ENCODE peak calls at places on chromosomes 11 and 22, in nine cellular contexts. Q, Z, F, D, U, O, S, P and I are unnamed samples.

GRCh38 chr11:66131937-66132632 is 62.0 kb downstream of the PACS1 start:
- DNase-seq in U (no peak), Z (no peak), Q (no peak), S (no peak), O (no peak), F (no peak), D (no peak), P (no peak), I (no peak)

GRCh38 chr11:14789879-14790484 is 102.0 kb downstream of the CYP2R1 start:
- DNase-seq in Z (peak), F (peak), O (no peak), S (no peak), D (no peak), U (peak), P (no peak), Q (no peak), I (no peak)

GRCh38 chr22:47192106-47192650 is 429.7 kb downstream of the TBC1D22A start:
- DNase-seq in S (peak), Q (no peak), O (no peak), U (no peak), F (no peak), D (no peak), Z (no peak), P (no peak), I (peak)

GRCh38 chr22:40345801-40346177 is 511 bp upstream of the ADSL start:
- DNase-seq in D (peak), Q (peak), P (peak), U (no peak), S (peak), F (peak), Z (peak), O (no peak), I (no peak)

GRCh38 chr22:48758021-48758561 is 1069.6 kb downstream of the BRD1 start:
- DNase-seq in S (peak), Z (no peak), P (no peak), U (no peak), D (no peak), F (no peak), O (no peak), Q (no peak), I (peak)

GRCh38 chr11:15145635-15146034 is 30.9 kb downstream of the INSC start:
- DNase-seq in D (no peak), S (no peak), F (peak), U (no peak), Z (no peak), P (no peak), O (no peak), Q (no peak), I (no peak)

GRCh38 chr11:125626381-125626950 is 1.5 kb downstream of the CHEK1 start:
- DNase-seq in S (no peak), D (no peak), O (no peak), Z (peak), Q (no peak), U (peak), P (no peak), F (no peak), I (no peak)

GRCh38 chr22:29331658-29332300 is 16.3 kb upstream of the RASL10A start:
- DNase-seq in Q (no peak), Z (no peak), O (no peak), P (no peak), S (no peak), D (no peak), U (no peak), F (no peak), I (no peak)

GRCh38 chr11:21511835-21512440 is 680.9 kb upstream of the ANO5 start:
- DNase-seq in F (peak), P (peak), Z (peak), U (no peak), O (no peak), S (no peak), D (peak), Q (no peak), I (no peak)

GRCh38 chr11:95911369-95911759 is 12.5 kb downstream of the MTMR2 start:
- DNase-seq in U (no peak), S (no peak), F (no peak), O (no peak), Q (no peak), Z (no peak), P (no peak), D (no peak), I (no peak)

GRCh38 chr11:86938900-86939880 is 16.0 kb downstream of the FZD4 start:
- DNase-seq in O (no peak), Q (no peak), Z (peak), D (peak), S (no peak), U (peak), F (peak), P (peak), I (no peak)

GRCh38 chr11:44790211-44790610 is 63.4 kb downstream of the TSPAN18 start:
- DNase-seq in Q (no peak), P (no peak), U (no peak), Z (no peak), O (no peak), D (no peak), S (no peak), F (no peak), I (no peak)

GRCh38 chr11:26286472-26287066 is 45.4 kb upstream of the ANO3 start:
- DNase-seq in U (peak), O (no peak), S (no peak), Z (no peak), D (peak), F (peak), P (peak), Q (no peak), I (no peak)

GRCh38 chr11:40403321-40403720 is 1056.1 kb downstream of the LRRC4C start:
- DNase-seq in P (no peak), Z (no peak), O (no peak), U (peak), F (peak), Q (no peak), D (no peak), S (no peak), I (no peak)

GRCh38 chr11:41534861-41535260 is 75.4 kb upstream of the LRRC4C start:
- DNase-seq in F (peak), Z (peak), P (no peak), S (no peak), U (no peak), O (no peak), Q (no peak), D (peak), I (no peak)

GRCh38 chr11:2216400-2217064 is 44.9 kb upstream of the TH start:
- DNase-seq in Q (no peak), O (no peak), U (no peak), F (no peak), D (no peak), Z (no peak), P (no peak), S (peak), I (no peak)

GRCh38 chr11:13030857-13031256 is 21.7 kb downstream of the RASSF10 start:
- DNase-seq in P (no peak), U (no peak), O (no peak), Q (peak), D (no peak), S (no peak), F (no peak), Z (no peak), I (no peak)

GRCh38 chr22:19169002-19169946 is 9.3 kb downstream of the SLC25A1 start:
- DNase-seq in Z (no peak), O (no peak), Q (peak), F (no peak), U (no peak), P (no peak), S (no peak), D (no peak), I (no peak)

GRCh38 chr11:65491614-65492386 is 7.0 kb upstream of the MALAT1 start:
- DNase-seq in S (no peak), F (peak), U (peak), O (no peak), Q (peak), Z (no peak), D (peak), P (no peak), I (peak)

GRCh38 chr11:131392528-131393255 is 22.3 kb downstream of the NTM start:
- DNase-seq in O (no peak), Z (no peak), Q (no peak), S (no peak), D (no peak), P (no peak), U (no peak), F (peak), I (no peak)

GRCh38 chr11:134024420-134025085 is 44.3 kb upstream of the JAM3 start:
- DNase-seq in O (no peak), Q (no peak), F (peak), U (peak), D (peak), Z (no peak), S (no peak), P (peak), I (no peak)

GRCh38 chr22:50269573-50270301 is 443 bp downstream of the MAPK11 start:
- DNase-seq in P (no peak), U (peak), D (no peak), F (peak), O (no peak), Q (no peak), S (peak), Z (no peak), I (no peak)

GRCh38 chr11:101442171-101442570 is 141.6 kb downstream of the TRPC6 start:
- DNase-seq in U (peak), F (peak), D (peak), Z (no peak), O (no peak), S (no peak), P (no peak), Q (no peak), I (no peak)

GRCh38 chr22:39530692-39531331 is 1.7 kb downstream of the RPS19BP1 start:
- DNase-seq in D (no peak), P (peak), F (peak), O (no peak), U (peak), Z (peak), Q (peak), S (no peak), I (no peak)

GRCh38 chr11:106399075-106399500 is 321.6 kb downstream of the AASDHPPT start:
- DNase-seq in Z (no peak), D (peak), S (no peak), P (peak), F (peak), Q (no peak), O (peak), U (peak), I (peak)

GRCh38 chr22:48860557-48860956 is 967.1 kb downstream of the BRD1 start:
- DNase-seq in Q (peak), O (no peak), D (no peak), P (no peak), Z (no peak), S (no peak), U (no peak), F (no peak), I (no peak)

GRCh38 chr22:46446799-46447198 is 90.6 kb downstream of the CELSR1 start:
- DNase-seq in U (no peak), Z (no peak), F (no peak), O (no peak), P (no peak), D (no peak), S (no peak), Q (no peak), I (no peak)

GRCh38 chr22:19779685-19780268 is 19.2 kb downstream of the TBX1 start:
- DNase-seq in Q (peak), U (peak), Z (no peak), O (no peak), F (no peak), P (no peak), D (no peak), S (no peak), I (no peak)

GRCh38 chr22:19942071-19942885 is 660 bp upstream of the TXNRD2 start:
- DNase-seq in S (no peak), O (no peak), D (no peak), F (no peak), U (peak), Z (peak), Q (peak), P (no peak), I (peak)

GRCh38 chr22:23685205-23685784 is 5.5 kb upstream of the RGL4 start:
- DNase-seq in U (peak), Z (no peak), F (no peak), Q (no peak), S (no peak), P (peak), D (peak), O (no peak), I (no peak)

GRCh38 chr11:45390407-45390806 is 104.3 kb upstream of the SYT13 start:
- DNase-seq in O (no peak), D (no peak), Z (no peak), F (no peak), S (no peak), Q (no peak), P (no peak), U (no peak), I (no peak)

GRCh38 chr11:118607401-118608267 is at the start of gene PHLDB1:
- DNase-seq in S (peak), F (peak), P (peak), D (peak), U (peak), Q (peak), O (no peak), Z (no peak), I (peak)

GRCh38 chr11:123065634-123066033 is 3.7 kb upstream of the HSPA8 start:
- DNase-seq in Q (no peak), Z (no peak), P (no peak), S (no peak), U (peak), O (peak), D (no peak), F (peak), I (no peak)

GRCh38 chr11:31236052-31236652 is 133.4 kb downstream of the DCDC1 start:
- DNase-seq in Q (no peak), P (peak), D (peak), S (no peak), U (no peak), F (peak), O (no peak), Z (peak), I (no peak)

GRCh38 chr11:65132988-65133700 is 1.2 kb downstream of the SYVN1 start:
- DNase-seq in Q (peak), U (no peak), D (peak), O (no peak), Z (peak), P (peak), F (peak), S (no peak), I (no peak)

GRCh38 chr11:86669424-86669823 is 3.0 kb downstream of the ME3 start:
- DNase-seq in F (no peak), Q (no peak), U (no peak), P (no peak), O (no peak), S (no peak), Z (no peak), D (no peak), I (no peak)

GRCh38 chr22:46390652-46391301 is 55.3 kb downstream of the TRMU start:
- DNase-seq in D (peak), Z (no peak), F (peak), S (no peak), U (peak), O (peak), P (peak), Q (peak), I (peak)

GRCh38 chr22:36197065-36197440 is 4.6 kb downstream of the APOL4 start:
- DNase-seq in O (no peak), F (no peak), Q (no peak), S (no peak), D (no peak), Z (peak), U (peak), P (no peak), I (no peak)

GRCh38 chr11:68309621-68310185 is 2.7 kb upstream of the LRP5 start:
- DNase-seq in Z (no peak), Q (no peak), P (no peak), O (no peak), S (no peak), F (no peak), U (peak), D (no peak), I (no peak)

DNA sequence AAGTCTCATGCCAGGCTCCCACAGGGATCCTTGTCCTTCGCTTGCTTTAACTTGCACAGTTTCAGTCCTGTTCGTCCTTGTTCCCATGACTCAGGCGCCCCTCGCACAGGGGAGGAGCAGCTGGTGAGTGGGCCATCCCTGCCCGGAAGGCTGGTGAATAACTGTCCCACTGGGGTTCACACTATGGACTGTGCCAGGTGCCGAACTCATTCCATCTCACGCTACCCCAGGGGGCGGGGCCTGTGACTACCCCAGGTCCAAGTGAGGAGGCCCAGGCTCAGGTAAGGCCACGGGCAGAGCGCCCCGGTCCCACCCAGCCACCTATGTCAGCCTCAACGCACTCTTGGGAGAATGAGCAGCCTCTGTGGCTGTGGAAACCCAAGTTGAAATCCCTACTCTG is 7.2 kb upstream of the CARD10 start:
- DNase-seq in Z (no peak), S (no peak), F (no peak), P (no peak), O (no peak), U (no peak), D (peak), Q (peak), I (no peak)
- H3K27ac ChIP-seq in Z (no peak), S (no peak), F (peak), P (peak), O (no peak), U (no peak), D (peak), Q (no peak), I (no peak)

DNA sequence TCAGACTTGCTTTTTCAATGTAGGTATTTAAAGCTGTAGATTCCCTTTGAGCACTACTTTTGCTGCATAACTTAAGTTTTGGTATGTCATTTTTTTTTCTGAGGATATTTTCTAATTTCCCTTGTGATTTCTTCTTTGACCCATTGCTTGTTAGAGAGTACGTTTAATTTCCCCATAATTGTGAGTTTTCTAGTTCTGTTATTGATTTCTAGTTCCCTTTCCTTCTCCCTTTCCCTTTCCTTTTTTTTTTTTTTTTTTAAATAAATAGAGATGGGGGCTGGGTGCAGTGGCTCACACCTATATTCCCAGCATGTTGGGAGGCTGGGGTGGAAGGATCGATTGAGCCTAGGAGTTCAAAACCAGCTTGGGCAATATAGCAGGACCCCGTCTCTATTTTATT is 30.8 kb downstream of the UBE2L3 start:
- DNase-seq in Q (no peak), O (no peak), S (no peak), F (no peak), Z (no peak), U (no peak), D (no peak), P (no peak), I (no peak)
- H3K27ac ChIP-seq in Q (no peak), O (no peak), S (no peak), F (no peak), Z (no peak), U (no peak), D (no peak), P (no peak), I (no peak)

DNA sequence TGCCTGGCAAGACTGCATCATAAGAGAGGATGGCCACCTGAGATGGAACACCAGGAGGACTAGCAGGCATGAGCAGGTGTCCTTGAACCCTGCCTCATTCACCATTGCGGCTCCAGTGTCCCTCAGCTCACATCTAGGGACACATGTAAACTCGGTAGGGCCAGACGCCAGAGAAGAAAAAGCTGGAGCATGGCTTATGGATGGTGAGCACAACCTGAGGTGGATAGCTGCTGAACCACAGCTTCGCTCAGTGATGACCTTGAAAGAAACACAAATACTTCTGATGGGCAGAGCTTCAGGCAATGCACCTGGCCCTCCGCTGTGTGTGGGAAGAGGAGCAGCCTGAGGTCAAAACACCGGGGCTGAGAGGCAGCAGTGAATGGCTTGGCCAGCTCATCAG is 89.4 kb downstream of the MYEOV start:
- DNase-seq in S (no peak), O (no peak), D (no peak), Z (no peak), Q (no peak), U (no peak), P (no peak), F (no peak), I (no peak)
- H3K27ac ChIP-seq in S (no peak), O (no peak), D (no peak), Z (no peak), Q (no peak), U (no peak), P (no peak), F (no peak), I (no peak)

DNA sequence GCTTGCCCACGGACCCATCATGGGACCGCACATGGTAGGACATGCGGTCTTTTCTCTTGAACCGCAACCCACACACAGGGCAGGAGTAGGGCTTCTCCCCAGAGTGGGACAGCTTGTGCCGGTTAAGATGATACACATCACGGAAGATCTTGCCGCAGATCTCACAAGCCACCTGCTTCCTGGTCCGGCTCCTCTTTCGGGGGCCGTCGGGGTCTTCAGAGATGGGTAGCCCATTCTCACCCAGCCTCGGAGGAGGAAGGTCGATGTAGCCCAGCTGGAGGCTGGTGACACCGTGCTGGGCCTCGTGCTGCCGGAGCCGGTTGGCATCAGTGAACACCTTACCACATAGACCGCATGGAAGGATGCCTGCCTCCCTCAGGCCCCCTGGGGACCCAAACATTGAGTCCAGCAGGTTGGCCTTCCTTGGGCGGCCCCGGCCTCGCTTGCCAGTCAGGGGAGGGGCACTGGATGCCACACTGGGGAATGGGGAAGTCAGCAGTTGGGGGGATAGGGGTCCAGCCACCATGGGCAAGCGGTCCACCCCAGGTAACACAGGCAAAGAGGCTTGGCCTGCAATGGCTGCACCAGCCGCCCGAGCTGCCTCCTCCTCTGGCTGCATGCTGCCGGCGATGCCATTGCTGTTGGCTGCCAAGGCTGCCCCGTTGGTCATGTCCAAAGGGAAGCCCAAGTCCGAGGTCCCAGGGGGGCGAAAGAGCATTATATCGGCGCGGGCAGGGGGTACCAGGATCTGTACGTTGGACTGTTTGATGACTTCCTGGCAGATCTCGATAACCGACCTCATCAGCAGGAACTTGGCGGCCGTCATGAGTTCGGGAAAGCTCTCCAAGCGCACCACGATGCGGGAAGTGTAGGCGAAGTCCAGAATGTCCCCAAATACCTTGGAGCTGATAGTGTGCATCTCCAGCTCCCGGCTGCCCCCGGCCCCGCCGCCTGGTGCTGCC is 1.5 kb downstream of the PATZ1 start:
- DNase-seq in F (peak), O (no peak), Z (no peak), D (no peak), Q (peak), P (no peak), S (peak), U (peak), I (peak)
- H3K27ac ChIP-seq in F (peak), O (no peak), Z (no peak), D (no peak), Q (peak), P (peak), S (peak), U (no peak), I (peak)

DNA sequence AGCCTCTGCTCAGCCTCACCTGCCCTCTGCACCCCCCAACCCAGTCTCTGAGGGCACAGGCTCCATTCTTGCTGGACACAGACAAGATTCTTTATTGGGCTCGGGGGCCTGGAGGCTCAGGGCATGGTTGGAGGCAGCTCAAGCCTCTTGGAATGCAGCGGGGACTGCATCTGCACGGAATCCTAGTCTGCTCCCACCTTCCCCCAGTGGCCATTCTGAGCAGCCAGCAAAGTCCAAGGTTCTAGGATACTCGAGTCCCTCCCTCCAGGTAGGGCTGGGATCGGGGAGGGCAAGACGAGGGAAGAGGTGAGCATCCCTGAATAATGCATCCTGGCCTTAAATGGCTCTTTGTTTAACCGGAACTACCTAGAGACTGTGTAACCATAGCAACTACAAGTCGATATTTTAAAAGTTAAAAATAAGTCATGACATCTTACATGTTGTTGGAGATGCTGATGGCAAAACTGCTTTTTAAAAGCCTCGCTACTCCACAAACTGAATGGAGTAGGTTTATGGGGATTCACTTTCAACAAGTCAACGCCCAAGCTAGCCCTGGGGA is 10.7 kb upstream of the IGSF22 start:
- DNase-seq in P (no peak), Q (no peak), S (no peak), U (no peak), O (no peak), F (no peak), D (no peak), Z (no peak), I (no peak)
- H3K27ac ChIP-seq in P (no peak), Q (no peak), S (no peak), U (no peak), O (no peak), F (no peak), D (no peak), Z (no peak), I (no peak)